ENCODE peak calls at places on chromosomes 6 and 20, in six cellular contexts. G is iris pigment epithelial cell; N is activated CD4-positive, alpha-beta T cell treated with anti-CD3 and anti-CD28 coated beads, Interleukin-2, amount 50 U/mL, for 48 hours; Z is NAMALWA; L is activated T-helper 1 cell treated with anti-CD3 and anti-CD28 coated beads, Interleukin-2, amount 50 U/mL, for 16 hours; O is GM04503. Y is an unnamed sample.

GRCh38 chr6:152129606-152130249 is 322.2 kb downstream of the ESR1 start:
- DNase-seq in G (no peak), N (no peak), Z (no peak), L (no peak), O (peak), Y (no peak)

GRCh38 chr6:26743157-26743821 is 83.7 kb upstream of the ZNF322 start:
- DNase-seq in G (peak), N (no peak), Z (no peak), L (no peak), O (peak), Y (peak)

GRCh38 chr20:13274311-13274965 is 53.4 kb downstream of the ISM1 start:
- DNase-seq in G (no peak), N (no peak), Z (no peak), L (no peak), O (no peak), Y (no peak)

GRCh38 chr6:149963462-149964242 is at the start of gene ULBP1:
- DNase-seq in G (peak), N (peak), Z (peak), L (peak), O (peak), Y (no peak)

GRCh38 chr20:3115190-3116107 is 30.9 kb upstream of the AVP start:
- DNase-seq in G (peak), N (peak), Z (peak), L (no peak), O (no peak), Y (peak)

GRCh38 chr20:11672959-11673358 is 244.7 kb upstream of the BTBD3 start:
- DNase-seq in G (no peak), N (no peak), Z (no peak), L (no peak), O (no peak), Y (no peak)

GRCh38 chr20:45592574-45593189 is 13.6 kb upstream of the WFDC8 start:
- DNase-seq in G (peak), N (peak), Z (peak), L (no peak), O (peak), Y (peak)

GRCh38 chr6:43980004-43980795 is 147.1 kb downstream of the MRPL14 start:
- DNase-seq in G (no peak), N (no peak), Z (no peak), L (no peak), O (no peak), Y (no peak)

GRCh38 chr6:92784235-92784634 is 635.1 kb downstream of the EPHA7 start:
- DNase-seq in G (no peak), N (no peak), Z (no peak), L (no peak), O (no peak), Y (no peak)

GRCh38 chr20:43442310-43442880 is 15.3 kb upstream of the SRSF6 start:
- DNase-seq in G (peak), N (no peak), Z (no peak), L (no peak), O (peak), Y (no peak)

GRCh38 chr6:137494281-137494966 is at the start of gene OLIG3:
- DNase-seq in G (no peak), N (peak), Z (no peak), L (no peak), O (no peak), Y (no peak)

GRCh38 chr6:150250826-150251225 is 108.0 kb downstream of the PPP1R14C start:
- DNase-seq in G (peak), N (no peak), Z (no peak), L (no peak), O (peak), Y (no peak)

GRCh38 chr6:138087549-138087948 is 19.7 kb downstream of the PERP start:
- DNase-seq in G (peak), N (no peak), Z (no peak), L (no peak), O (no peak), Y (no peak)

GRCh38 chr20:5570442-5570841 is 179.8 kb upstream of the SHLD1 start:
- DNase-seq in G (no peak), N (no peak), Z (peak), L (no peak), O (no peak), Y (no peak)

GRCh38 chr6:13466304-13467215 is 20.8 kb downstream of the GFOD1 start:
- DNase-seq in G (no peak), N (peak), Z (no peak), L (no peak), O (no peak), Y (no peak)

GRCh38 chr20:12966468-12967085 is 42.2 kb upstream of the SPTLC3 start:
- DNase-seq in G (peak), N (no peak), Z (peak), L (no peak), O (no peak), Y (no peak)

GRCh38 chr6:69578366-69578890 is 218.4 kb downstream of the LMBRD1 start:
- DNase-seq in G (no peak), N (no peak), Z (no peak), L (no peak), O (no peak), Y (no peak)

GRCh38 chr6:25360611-25361010 is 81.4 kb downstream of the CARMIL1 start:
- DNase-seq in G (peak), N (no peak), Z (no peak), L (no peak), O (peak), Y (peak)

GRCh38 chr6:25660512-25660911 is 8.5 kb downstream of the SCGN start:
- DNase-seq in G (peak), N (peak), Z (no peak), L (no peak), O (peak), Y (peak)

GRCh38 chr6:7769702-7770101 is 43.8 kb downstream of the BMP6 start:
- DNase-seq in G (peak), N (no peak), Z (no peak), L (no peak), O (no peak), Y (no peak)

GRCh38 chr6:83514877-83515466 is 2.6 kb downstream of the PRSS35 start:
- DNase-seq in G (peak), N (no peak), Z (peak), L (no peak), O (no peak), Y (peak)

GRCh38 chr20:32767418-32768198 is 5.4 kb downstream of the DNMT3B start:
- DNase-seq in G (no peak), N (no peak), Z (no peak), L (no peak), O (no peak), Y (no peak)

GRCh38 chr6:45272626-45273025 is 55.5 kb upstream of the RUNX2 start:
- DNase-seq in G (no peak), N (no peak), Z (no peak), L (no peak), O (no peak), Y (no peak)

GRCh38 chr20:62010551-62011402 is 54.9 kb downstream of the TAF4 start:
- DNase-seq in G (peak), N (peak), Z (peak), L (peak), O (peak), Y (no peak)

GRCh38 chr6:132063738-132064137 is 112.6 kb upstream of the CCN2 start:
- DNase-seq in G (peak), N (no peak), Z (no peak), L (no peak), O (peak), Y (peak)

GRCh38 chr6:57316581-57317059 is 810 bp upstream of the PRIM2 start:
- DNase-seq in G (peak), N (peak), Z (peak), L (peak), O (peak), Y (peak)

GRCh38 chr6:125957845-125958244 is 1.3 kb downstream of the HINT3 start:
- DNase-seq in G (peak), N (no peak), Z (no peak), L (no peak), O (no peak), Y (no peak)

GRCh38 chr6:152124432-152125074 is 317.1 kb downstream of the ESR1 start:
- DNase-seq in G (peak), N (no peak), Z (peak), L (no peak), O (peak), Y (peak)

GRCh38 chr6:30915591-30915946 is 1.5 kb downstream of the VARS2 start:
- DNase-seq in G (peak), N (peak), Z (peak), L (no peak), O (no peak), Y (no peak)

GRCh38 chr6:113837170-113837569 is 20.0 kb upstream of the MARCKS start:
- DNase-seq in G (no peak), N (no peak), Z (no peak), L (no peak), O (no peak), Y (no peak)

GRCh38 chr20:31943052-31943471 is 8.8 kb downstream of the PDRG1 start:
- DNase-seq in G (no peak), N (no peak), Z (no peak), L (no peak), O (no peak), Y (no peak)

GRCh38 chr20:13401596-13401995 is 180.5 kb downstream of the ISM1 start:
- DNase-seq in G (peak), N (no peak), Z (no peak), L (no peak), O (no peak), Y (no peak)

GRCh38 chr6:40568062-40568708 is 19.0 kb downstream of the LRFN2 start:
- DNase-seq in G (no peak), N (no peak), Z (no peak), L (no peak), O (no peak), Y (no peak)

GRCh38 chr6:108661430-108661829 is 100.7 kb downstream of the FOXO3 start:
- DNase-seq in G (peak), N (no peak), Z (no peak), L (no peak), O (no peak), Y (peak)

GRCh38 chr6:103554911-103555310 is 1304.8 kb downstream of the HACE1 start:
- DNase-seq in G (no peak), N (no peak), Z (no peak), L (no peak), O (no peak), Y (no peak)

Y was measured in HS-5.